ENCODE peak calls at places on chromosome 16, in eight cellular contexts. W is prostate gland, O is body of pancreas, S is esophagus squamous epithelium, H is breast epithelium, V is IMR-90, K is endothelial cell of umbilical vein, D is thyroid gland. F is an unnamed sample.

GRCh38 chr16:21590287-21590686 is 9.1 kb upstream of the METTL9 start:
- DNase-seq in K (no peak), W (no peak), V (no peak), S (no peak), D (no peak), O (no peak), H (no peak), F (no peak)

GRCh38 chr16:85444879-85445778 is 168.0 kb upstream of the GSE1 start:
- DNase-seq in H (no peak), S (no peak), D (peak; percentile 48), W (peak; percentile 38), K (no peak), O (peak; percentile 54), V (no peak), F (no peak)

GRCh38 chr16:56836410-56836834 is 28.6 kb upstream of the SLC12A3 start:
- DNase-seq in K (no peak), W (no peak), V (no peak), O (no peak), S (no peak), D (peak; percentile 53), H (no peak), F (no peak)

GRCh38 chr16:52521570-52521969 is 25.4 kb downstream of the TOX3 start:
- DNase-seq in O (no peak), S (no peak), D (no peak), W (no peak), K (no peak), H (no peak), V (no peak), F (no peak)

GRCh38 chr16:3065742-3066439 is 451 bp downstream of the IL32 start:
- DNase-seq in S (no peak), H (no peak), K (no peak), V (no peak), W (no peak), D (no peak), O (peak; percentile 35), F (no peak)

GRCh38 chr16:1003551-1004347 is 22.2 kb downstream of the SOX8 start:
- DNase-seq in S (no peak), D (no peak), V (peak; percentile 14), O (no peak), K (peak; percentile 8), H (no peak), W (no peak), F (peak; percentile 71)

GRCh38 chr16:31452631-31453106 is 6.6 kb upstream of the ARMC5 start:
- DNase-seq in K (peak; percentile 25), H (no peak), W (no peak), D (peak; percentile 32), S (no peak), O (no peak), V (peak; percentile 94), F (no peak)

GRCh38 chr16:72959301-72959996 is 88.5 kb downstream of the ZFHX3 start:
- DNase-seq in S (no peak), O (no peak), K (no peak), V (no peak), D (no peak), W (no peak), H (no peak), F (no peak)

GRCh38 chr16:27398894-27399853 is 2.8 kb upstream of the IL21R start:
- DNase-seq in W (no peak), D (no peak), H (no peak), V (no peak), O (no peak), S (no peak), K (no peak), F (no peak)

GRCh38 chr16:10362077-10362863 is 23.6 kb upstream of the ATF7IP2 start:
- DNase-seq in K (no peak), O (no peak), D (no peak), V (no peak), S (no peak), W (no peak), H (no peak), F (no peak)

GRCh38 chr16:84577034-84577803 is 40.7 kb downstream of the COTL1 start:
- DNase-seq in O (peak; percentile 70), K (no peak), D (no peak), H (no peak), W (no peak), S (no peak), V (no peak), F (no peak)

GRCh38 chr16:694187-694862 is 4.1 kb upstream of the WDR24 start:
- DNase-seq in V (no peak), H (no peak), S (no peak), K (no peak), W (no peak), D (no peak), O (no peak), F (no peak)

GRCh38 chr16:19520861-19521331 is 1.0 kb downstream of the GDE1 start:
- DNase-seq in V (peak; percentile 54), W (no peak), K (peak; percentile 73), O (no peak), D (no peak), H (no peak), S (no peak), F (no peak)

GRCh38 chr16:4051591-4051990 is 64.7 kb downstream of the ADCY9 start:
- DNase-seq in K (no peak), H (no peak), O (no peak), V (no peak), S (no peak), W (no peak), D (no peak), F (no peak)

GRCh38 chr16:58931436-58931835 is 197.3 kb upstream of the GOT2 start:
- DNase-seq in O (no peak), D (no peak), V (no peak), K (no peak), H (no peak), S (no peak), W (no peak), F (no peak)

GRCh38 chr16:10964039-10964890 is 19.9 kb downstream of the CLEC16A start:
- DNase-seq in W (peak; percentile 75), V (peak; percentile 86), D (peak; percentile 86), S (no peak), H (peak; percentile 83), K (peak; percentile 71), O (peak; percentile 84), F (peak; percentile 57)

GRCh38 chr16:73064996-73065349 is 17.0 kb upstream of the ZFHX3 start:
- DNase-seq in S (no peak), K (no peak), O (no peak), V (no peak), H (no peak), W (no peak), D (no peak), F (no peak)

GRCh38 chr16:75065149-75065807 is 51.3 kb downstream of the LDHD start:
- DNase-seq in O (no peak), D (peak; percentile 52), S (no peak), V (no peak), W (peak; percentile 32), K (no peak), H (no peak), F (no peak)
- TF ChIP-seq POLR2A in O (no peak), D (no peak), S (no peak), V (no peak), W (no peak), K (no peak), H (no peak), F (no peak)

GRCh38 chr16:88971371-88972097 is 5.5 kb downstream of the CBFA2T3 start:
- DNase-seq in O (no peak), D (no peak), K (no peak), V (no peak), S (no peak), H (no peak), W (no peak), F (no peak)
- TF ChIP-seq POLR2A in O (no peak), D (no peak), K (no peak), V (no peak), S (no peak), H (no peak), W (no peak), F (no peak)

DNA sequence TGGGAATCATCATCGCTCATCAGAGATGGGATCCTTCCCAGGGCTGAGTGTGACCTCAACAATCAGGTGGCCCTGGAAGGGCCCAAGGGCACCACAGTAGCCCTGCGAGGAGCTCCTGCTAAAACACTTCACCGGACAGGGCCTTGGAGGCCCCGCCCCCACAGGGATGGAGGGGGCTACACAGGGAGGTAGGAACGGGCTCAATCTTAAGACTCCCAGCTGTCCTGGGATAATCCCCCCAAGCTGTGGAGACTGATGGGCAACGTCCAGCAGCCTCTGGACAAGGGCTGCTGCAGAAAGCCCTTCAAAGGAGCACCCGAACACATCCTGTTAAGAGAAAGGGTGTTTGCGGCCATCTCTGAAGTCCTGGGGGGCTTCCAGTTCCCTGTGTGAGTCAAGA is 60.4 kb downstream of the ZNF423 start:
- DNase-seq in S (no peak), K (no peak), O (no peak), W (no peak), D (no peak), V (no peak), H (no peak), F (no peak)
- TF ChIP-seq POLR2A in S (no peak), K (no peak), O (no peak), W (no peak), D (no peak), V (no peak), H (no peak), F (no peak)

DNA sequence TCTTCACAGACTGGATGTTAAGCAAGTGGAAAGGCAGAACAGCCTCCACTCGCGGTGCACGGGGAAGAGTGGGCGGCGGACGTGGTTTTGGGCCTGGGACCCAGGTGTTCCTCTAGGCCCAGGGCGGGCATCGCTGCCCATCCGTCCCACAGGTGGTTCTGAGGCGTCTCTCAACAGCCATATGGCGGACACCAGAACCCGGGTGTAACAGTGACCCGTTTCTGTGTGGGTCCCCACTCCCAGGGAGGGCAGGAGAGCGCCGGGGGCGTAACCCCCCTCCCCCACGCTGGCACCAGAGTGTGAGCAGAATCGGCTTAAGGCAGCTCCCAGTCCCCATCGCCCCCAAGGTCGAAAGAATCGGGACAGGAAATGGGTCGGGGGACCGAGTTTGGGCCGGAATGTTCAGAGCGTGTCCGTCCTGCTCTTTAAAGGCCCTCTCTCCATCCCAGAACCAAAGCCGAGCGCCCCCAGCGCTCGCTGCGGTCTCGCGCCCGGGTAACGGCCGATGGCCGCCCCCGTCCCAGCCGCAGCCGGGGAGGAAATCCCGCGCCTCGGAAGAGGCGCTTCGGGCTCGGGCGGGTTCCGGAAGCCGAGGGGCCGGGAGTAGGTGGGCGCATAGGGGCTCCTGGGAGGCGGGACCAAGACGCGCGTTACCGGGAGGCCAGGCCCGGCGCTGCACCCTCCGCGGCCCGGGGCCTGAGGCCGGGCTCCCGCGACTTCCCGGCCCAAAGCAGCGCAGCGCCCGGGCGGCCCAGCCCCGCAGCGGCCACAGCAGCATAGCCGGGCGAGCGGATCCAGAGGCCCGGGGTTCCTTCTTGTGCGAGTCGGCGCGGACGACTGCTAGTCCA is at the start of gene TK2:
- DNase-seq in H (no peak), S (no peak), K (peak; percentile 66), W (peak; percentile 44), D (peak; percentile 70), O (peak; percentile 77), V (peak; percentile 72), F (peak; percentile 67)
- TF ChIP-seq POLR2A in H (no peak), S (no peak), K (peak; percentile 85), W (peak; percentile 40), D (peak; percentile 2), O (peak; percentile 83), V (peak; percentile 75), F (peak; percentile 54)